ENCODE peak calls at places on chromosomes 7 and 10, in ten cellular contexts. H, G, T, N, M, U, O, S, C and P are unnamed samples.

GRCh38 chr7:12706900-12707536 is 19.6 kb downstream of the ARL4A start:
- DNase-seq in H (no peak), G (no peak), T (no peak), N (no peak), M (no peak), U (no peak), O (peak), S (no peak), C (no peak), P (no peak)

GRCh38 chr7:151122794-151123484 is 36.7 kb downstream of the AGAP3 start:
- DNase-seq in H (no peak), G (no peak), T (no peak), N (no peak), M (no peak), U (no peak), O (no peak), S (no peak), C (no peak), P (no peak)

GRCh38 chr7:111092406-111093160 is 1.7 kb downstream of the LRRN3 start:
- DNase-seq in H (no peak), G (no peak), T (no peak), N (no peak), M (no peak), U (no peak), O (no peak), S (no peak), C (no peak), P (no peak)

GRCh38 chr10:30059209-30060107 is at the start of gene JCAD:
- DNase-seq in H (peak), G (peak), T (peak), N (peak), M (peak), U (peak), O (no peak), S (peak), C (peak), P (peak)

GRCh38 chr7:832968-833424 is 720 bp downstream of the SUN1 start:
- DNase-seq in H (no peak), G (no peak), T (no peak), N (no peak), M (no peak), U (no peak), O (no peak), S (no peak), C (no peak), P (no peak)

GRCh38 chr7:134879815-134880475 is 100.5 kb downstream of the CALD1 start:
- DNase-seq in H (no peak), G (no peak), T (no peak), N (no peak), M (no peak), U (no peak), O (no peak), S (no peak), C (no peak), P (no peak)

GRCh38 chr7:131011976-131012375 is 278.0 kb upstream of the KLF14 start:
- DNase-seq in H (no peak), G (no peak), T (no peak), N (no peak), M (no peak), U (peak), O (peak), S (no peak), C (peak), P (no peak)

GRCh38 chr10:131174651-131175540 is 136.6 kb downstream of the TCERG1L start:
- DNase-seq in H (no peak), G (no peak), T (no peak), N (no peak), M (peak), U (no peak), O (no peak), S (no peak), C (no peak), P (no peak)

GRCh38 chr10:69721690-69722310 is 79.9 kb upstream of the COL13A1 start:
- DNase-seq in H (no peak), G (peak), T (no peak), N (no peak), M (no peak), U (no peak), O (peak), S (peak), C (no peak), P (peak)

GRCh38 chr10:48820699-48821098 is 118.9 kb downstream of the LRRC18 start:
- DNase-seq in H (no peak), G (no peak), T (no peak), N (no peak), M (no peak), U (no peak), O (no peak), S (no peak), C (no peak), P (no peak)

GRCh38 chr10:6170638-6171037 is 32.1 kb upstream of the PFKFB3 start:
- DNase-seq in H (peak), G (no peak), T (peak), N (peak), M (no peak), U (no peak), O (no peak), S (no peak), C (no peak), P (no peak)

GRCh38 chr7:139341776-139342244 is 673 bp downstream of the FMC1 start:
- DNase-seq in H (no peak), G (no peak), T (no peak), N (no peak), M (no peak), U (peak), O (no peak), S (no peak), C (no peak), P (no peak)

GRCh38 chr7:131224996-131225395 is 102.7 kb upstream of the MKLN1 start:
- DNase-seq in H (no peak), G (no peak), T (no peak), N (no peak), M (no peak), U (no peak), O (no peak), S (no peak), C (no peak), P (no peak)

DNA sequence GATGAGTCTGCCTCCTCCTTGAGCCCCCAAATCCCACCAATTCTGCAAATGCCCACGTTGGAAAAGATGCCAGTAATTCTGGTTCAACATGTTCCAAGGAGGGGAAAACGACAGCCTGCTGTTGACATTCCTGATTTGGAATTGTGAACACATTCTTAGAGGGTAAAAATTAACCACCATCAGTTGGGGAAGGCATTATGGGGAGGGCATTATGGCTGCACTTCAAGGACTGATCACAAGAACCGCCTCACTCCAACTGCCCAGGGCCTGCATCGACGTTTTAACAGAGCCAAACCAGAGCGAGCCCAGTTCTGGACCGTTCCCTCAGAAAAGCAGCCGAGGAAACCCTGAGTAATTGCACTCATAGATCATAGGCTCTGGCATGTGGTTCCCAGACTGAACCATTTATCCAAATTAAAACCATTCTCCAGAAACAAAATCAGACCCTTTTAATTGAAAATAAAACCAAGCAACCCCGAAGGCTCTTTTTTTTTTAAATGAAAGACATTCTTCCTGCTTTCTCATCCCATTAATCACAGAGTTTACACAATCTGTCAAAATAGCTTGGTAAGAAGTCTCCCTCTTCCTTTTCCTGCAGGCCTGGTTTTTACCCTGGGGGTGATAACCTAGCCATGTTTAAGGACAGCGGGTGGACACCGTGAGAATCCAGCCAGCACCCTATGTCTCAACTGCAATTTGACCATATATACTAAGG is 8.0 kb downstream of the TNS3 start:
- DNase-seq in H (no peak), G (peak), T (peak), N (no peak), M (peak), U (no peak), O (peak), S (no peak), C (no peak), P (no peak)
- TF ChIP-seq CTCF in H (no peak), G (no peak), T (no peak), N (no peak), M (no peak), U (no peak), O (no peak), S (no peak), C (no peak), P (no peak)

GRCh38 chr7:100681491-100682227 is 8.1 kb downstream of the GNB2 start:
- DNase-seq in H (peak), G (no peak), T (no peak), N (peak), M (no peak), U (no peak), O (no peak), S (no peak), C (no peak), P (no peak)
- TF ChIP-seq POLR2A in H (no peak), G (no peak), T (no peak), N (no peak), M (no peak), U (no peak), O (no peak), S (no peak), C (no peak), P (no peak)

GRCh38 chr10:85624511-85624910 is 742.1 kb downstream of the GRID1 start:
- DNase-seq in H (no peak), G (no peak), T (no peak), N (no peak), M (no peak), U (no peak), O (no peak), S (no peak), C (no peak), P (no peak)
- TF ChIP-seq CTCF in H (no peak), G (no peak), T (no peak), N (no peak), M (no peak), U (no peak), O (no peak), S (no peak), C (no peak), P (no peak)

GRCh38 chr10:79444243-79445119 is 943 bp downstream of the ZCCHC24 start:
- DNase-seq in H (peak), G (peak), T (peak), N (peak), M (peak), U (peak), O (peak), S (peak), C (no peak), P (peak)
- TF ChIP-seq POLR2A in H (peak), G (peak), T (peak), N (no peak), M (peak), U (no peak), O (no peak), S (no peak), C (no peak), P (peak)

DNA sequence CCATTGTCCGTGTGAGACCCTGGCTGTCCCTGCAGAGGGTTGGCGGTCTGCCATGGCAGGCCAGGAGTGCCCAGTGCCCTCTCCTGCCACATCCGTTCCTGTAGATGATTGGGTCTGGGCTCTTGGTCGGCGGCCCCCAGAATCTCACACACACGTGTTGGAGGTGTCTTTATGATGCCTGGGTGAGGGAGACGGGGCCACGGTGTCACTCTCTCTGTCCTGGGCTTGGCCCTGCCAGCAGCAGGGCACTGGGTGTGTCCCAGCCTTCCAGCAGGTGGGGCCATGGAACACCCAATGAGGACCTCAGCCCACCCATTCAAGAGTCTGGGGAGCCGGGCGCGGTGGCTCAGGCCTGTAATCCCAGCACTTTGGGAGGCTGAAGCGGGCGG is 30.2 kb downstream of the UNC5B start:
- DNase-seq in H (no peak), G (no peak), T (no peak), N (no peak), M (no peak), U (no peak), O (no peak), S (no peak), C (no peak), P (no peak)
- TF ChIP-seq CTCF in H (no peak), G (no peak), T (no peak), N (no peak), M (no peak), U (no peak), O (no peak), S (peak), C (no peak), P (no peak)

GRCh38 chr10:31383810-31384588 is 65.0 kb downstream of the ZEB1 start:
- DNase-seq in H (no peak), G (no peak), T (no peak), N (no peak), M (no peak), U (no peak), O (no peak), S (no peak), C (no peak), P (no peak)
- TF ChIP-seq POLR2A in H (no peak), G (no peak), T (no peak), N (no peak), M (no peak), U (no peak), O (no peak), S (no peak), C (no peak), P (no peak)

DNA sequence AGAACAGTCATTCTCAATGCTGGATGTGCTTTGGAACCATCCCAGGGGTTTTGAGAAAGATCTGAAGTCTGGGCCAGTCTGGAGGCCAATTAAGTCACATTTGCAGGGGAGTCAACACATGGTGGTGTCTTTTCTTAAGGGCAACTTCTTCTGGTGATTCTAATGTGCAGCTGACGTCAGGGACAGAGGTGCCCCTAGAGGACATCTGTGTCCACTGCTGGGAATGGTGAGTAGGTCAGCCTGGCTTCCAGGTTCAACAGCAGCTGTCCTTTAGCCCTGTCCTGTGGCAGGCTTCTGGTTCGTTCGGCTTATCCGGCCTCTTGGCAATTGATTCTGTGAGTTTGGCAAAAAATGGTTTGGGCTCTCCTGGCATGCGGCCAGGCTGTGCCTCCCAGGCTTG is 269.7 kb upstream of the HABP2 start:
- DNase-seq in H (no peak), G (no peak), T (no peak), N (no peak), M (no peak), U (peak), O (no peak), S (no peak), C (no peak), P (no peak)
- TF ChIP-seq CTCF in H (no peak), G (no peak), T (no peak), N (no peak), M (no peak), U (peak), O (no peak), S (no peak), C (no peak), P (no peak)

GRCh38 chr10:34203966-34204630 is 611.0 kb downstream of the PARD3 start:
- DNase-seq in H (no peak), G (no peak), T (no peak), N (no peak), M (no peak), U (no peak), O (no peak), S (no peak), C (no peak), P (no peak)

GRCh38 chr10:34206078-34206477 is 609.0 kb downstream of the PARD3 start:
- DNase-seq in H (no peak), G (no peak), T (no peak), N (no peak), M (no peak), U (no peak), O (no peak), S (no peak), C (no peak), P (no peak)

GRCh38 chr10:34206602-34207268 is 608.4 kb downstream of the PARD3 start:
- DNase-seq in H (peak), G (no peak), T (no peak), N (no peak), M (no peak), U (no peak), O (no peak), S (no peak), C (no peak), P (no peak)

GRCh38 chr10:34207350-34207749 is 607.7 kb downstream of the PARD3 start:
- DNase-seq in H (no peak), G (no peak), T (no peak), N (no peak), M (no peak), U (no peak), O (no peak), S (no peak), C (no peak), P (no peak)

DNA sequence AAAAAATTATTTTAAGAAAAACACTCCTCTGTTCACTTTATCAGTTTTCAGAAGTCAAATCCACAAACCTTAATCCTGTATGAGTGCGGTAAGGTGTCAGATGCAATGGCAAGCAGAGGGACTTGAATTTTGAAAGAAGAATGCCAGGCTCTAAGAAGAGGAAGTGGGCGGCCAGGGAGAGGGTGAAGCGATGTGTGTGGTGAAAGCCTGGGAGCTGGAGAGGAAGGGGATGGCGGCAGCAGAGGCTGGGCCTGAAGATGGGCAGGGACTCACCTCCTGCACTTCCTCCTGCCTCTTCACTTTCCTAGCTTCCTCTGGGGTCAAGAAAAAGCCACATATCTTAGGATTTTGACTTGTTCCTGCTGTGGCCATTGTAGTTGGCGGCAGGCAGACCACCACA is 609.6 kb downstream of the PARD3 start:
- DNase-seq in H (no peak), G (no peak), T (no peak), N (no peak), M (no peak), U (no peak), O (no peak), S (no peak), C (no peak), P (no peak)
- TF ChIP-seq POLR2A in H (no peak), G (no peak), T (no peak), N (no peak), M (no peak), U (no peak), O (no peak), S (no peak), C (no peak), P (no peak)

GRCh38 chr7:23012797-23013714 is 874 bp downstream of the HYCC1 start:
- DNase-seq in H (peak), G (peak), T (peak), N (peak), M (no peak), U (peak), O (no peak), S (peak), C (no peak), P (no peak)

GRCh38 chr7:23016345-23017253 is 2.7 kb upstream of the HYCC1 start:
- DNase-seq in H (no peak), G (no peak), T (no peak), N (no peak), M (no peak), U (no peak), O (no peak), S (no peak), C (no peak), P (no peak)

GRCh38 chr7:23012186-23012585 is 1.7 kb downstream of the HYCC1 start:
- DNase-seq in H (no peak), G (no peak), T (no peak), N (no peak), M (no peak), U (no peak), O (no peak), S (no peak), C (no peak), P (no peak)

GRCh38 chr7:23013715-23014649 is at the start of gene HYCC1:
- DNase-seq in H (peak), G (peak), T (peak), N (peak), M (peak), U (peak), O (peak), S (peak), C (peak), P (peak)

GRCh38 chr7:23014681-23015080 is 751 bp upstream of the HYCC1 start:
- DNase-seq in H (no peak), G (no peak), T (no peak), N (no peak), M (no peak), U (no peak), O (no peak), S (no peak), C (no peak), P (no peak)
- TF ChIP-seq CTCF in H (no peak), G (no peak), T (no peak), N (no peak), M (no peak), U (no peak), O (no peak), S (no peak), C (no peak), P (no peak)